ENCODE peak calls at places on chromosomes 4 and X, in five cellular contexts. One of them, this sample, is unnamed.

GRCh38 chr4:77636902-77637301 is 31.3 kb downstream of the CXCL13 start:
- ATAC-seq in K562: peak; percentile 86
- ATAC-seq in upper lobe of left lung: no peak
- ATAC-seq in HepG2: peak; percentile 68
- ATAC-seq in GM12878: no peak
- ATAC-seq in this sample: no peak

GRCh38 chr4:30952526-30953219 is 232.5 kb downstream of the PCDH7 start:
- ATAC-seq in K562: no peak
- ATAC-seq in upper lobe of left lung: no peak
- ATAC-seq in HepG2: no peak
- ATAC-seq in GM12878: no peak
- ATAC-seq in this sample: no peak

GRCh38 chrX:17375361-17375630 is 296 bp downstream of the NHS start:
- ATAC-seq in K562: no peak
- ATAC-seq in upper lobe of left lung: no peak
- ATAC-seq in HepG2: no peak
- ATAC-seq in GM12878: no peak
- ATAC-seq in this sample: peak; percentile 4

GRCh38 chr4:17884063-17884462 is 73.3 kb downstream of the NCAPG start:
- ATAC-seq in K562: no peak
- ATAC-seq in upper lobe of left lung: no peak
- ATAC-seq in HepG2: no peak
- ATAC-seq in GM12878: no peak
- ATAC-seq in this sample: no peak

GRCh38 chrX:13472975-13473665 is 96.3 kb upstream of the EGFL6 start:
- ATAC-seq in K562: peak; percentile 42
- ATAC-seq in upper lobe of left lung: no peak
- ATAC-seq in HepG2: no peak
- ATAC-seq in GM12878: peak; percentile 41
- ATAC-seq in this sample: no peak

GRCh38 chr4:124931050-124931449 is 218.5 kb upstream of the ANKRD50 start:
- ATAC-seq in K562: no peak
- ATAC-seq in upper lobe of left lung: no peak
- ATAC-seq in HepG2: no peak
- ATAC-seq in GM12878: no peak
- ATAC-seq in this sample: no peak

GRCh38 chrX:147948531-147948930 is 32.6 kb upstream of the FMR1NB start:
- ATAC-seq in K562: no peak
- ATAC-seq in upper lobe of left lung: no peak
- ATAC-seq in HepG2: no peak
- ATAC-seq in GM12878: no peak
- ATAC-seq in this sample: no peak

GRCh38 chr4:77817304-77818076 is 1.7 kb downstream of the CNOT6L start:
- ATAC-seq in K562: peak; percentile 1
- ATAC-seq in upper lobe of left lung: no peak
- ATAC-seq in HepG2: peak; percentile 80
- ATAC-seq in GM12878: no peak
- ATAC-seq in this sample: no peak

GRCh38 chr4:141002323-141002805 is 130.9 kb downstream of the RNF150 start:
- ATAC-seq in K562: no peak
- ATAC-seq in upper lobe of left lung: no peak
- ATAC-seq in HepG2: no peak
- ATAC-seq in GM12878: no peak
- ATAC-seq in this sample: peak; percentile 72

GRCh38 chr4:111283066-111283677 is 660.3 kb upstream of the PITX2 start:
- ATAC-seq in K562: no peak
- ATAC-seq in upper lobe of left lung: no peak
- ATAC-seq in HepG2: peak; percentile 38
- ATAC-seq in GM12878: peak; percentile 63
- ATAC-seq in this sample: no peak

GRCh38 chr4:8201341-8201781 is 2.3 kb downstream of the SH3TC1 start:
- ATAC-seq in K562: no peak
- ATAC-seq in upper lobe of left lung: no peak
- ATAC-seq in HepG2: no peak
- ATAC-seq in GM12878: peak; percentile 66
- ATAC-seq in this sample: no peak

GRCh38 chr4:6848717-6849305 is 60.8 kb upstream of the TBC1D14 start:
- ATAC-seq in K562: no peak
- ATAC-seq in upper lobe of left lung: no peak
- ATAC-seq in HepG2: no peak
- ATAC-seq in GM12878: no peak
- ATAC-seq in this sample: no peak

DNA sequence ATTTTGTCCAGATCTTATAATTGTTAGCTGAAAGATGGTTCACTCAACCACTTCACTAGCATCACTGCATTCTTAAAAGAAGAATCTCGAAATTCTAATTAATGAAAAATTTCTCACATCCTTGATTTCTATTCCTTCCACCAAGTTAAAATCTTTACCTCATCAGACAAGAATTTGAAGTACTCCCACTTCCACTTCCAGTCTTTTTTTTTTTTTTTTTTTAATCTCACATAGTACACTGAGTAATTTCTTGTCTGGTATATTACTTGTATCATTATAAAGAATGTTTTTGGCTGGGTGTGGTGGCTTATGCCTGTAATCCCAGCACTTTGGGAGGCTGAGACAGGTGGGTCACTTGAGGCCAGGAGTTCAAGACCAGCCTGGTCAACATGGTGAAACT is 73.2 kb downstream of the FBXW7 start:
- ATAC-seq in K562: no peak
- ATAC-seq in upper lobe of left lung: no peak
- ATAC-seq in HepG2: no peak
- ATAC-seq in GM12878: no peak
- ATAC-seq in this sample: no peak
- H3K27ac ChIP-seq in K562: no peak overlapping the region
- H3K27ac ChIP-seq in upper lobe of left lung: no peak overlapping the region
- H3K27ac ChIP-seq in HepG2: no peak overlapping the region
- H3K27ac ChIP-seq in GM12878: peak overlapping the region; percentile 41
- H3K27ac ChIP-seq in this sample: no peak overlapping the region

DNA sequence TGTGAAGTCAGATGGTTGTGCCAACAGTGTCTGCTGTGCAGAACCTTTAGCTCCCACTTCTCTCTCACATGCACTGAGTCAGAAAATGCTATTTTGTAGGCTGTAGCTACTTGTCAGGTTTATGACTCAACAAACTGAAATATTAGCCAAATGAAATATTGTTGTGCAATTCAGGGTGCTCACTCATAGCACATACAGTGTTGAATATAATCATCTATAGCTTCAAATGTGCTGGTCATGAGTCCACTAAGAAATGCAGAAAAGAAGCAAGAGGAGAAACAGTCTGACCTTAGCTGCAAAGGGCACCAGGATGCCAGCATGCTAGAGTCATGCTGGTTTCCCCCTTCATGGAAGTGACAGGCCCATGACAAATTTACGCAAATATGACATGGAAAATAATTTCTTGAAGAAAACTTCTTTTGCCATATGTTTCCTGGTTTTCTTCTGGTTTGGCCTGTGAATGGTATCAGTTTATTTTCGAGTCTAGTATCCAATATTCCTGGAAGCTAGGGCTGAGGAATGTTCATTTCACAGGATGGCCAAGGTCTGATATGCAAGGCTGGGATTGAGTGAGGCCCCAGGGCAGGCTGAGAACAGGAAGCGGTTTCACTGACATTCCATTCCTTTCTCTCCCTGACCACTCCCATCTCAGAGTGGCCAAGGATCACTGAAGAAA is 10.3 kb upstream of the CXCL2 start:
- ATAC-seq in K562: peak; percentile 86
- ATAC-seq in upper lobe of left lung: peak; percentile 85
- ATAC-seq in HepG2: no peak
- ATAC-seq in GM12878: no peak
- ATAC-seq in this sample: peak; percentile 83
- TF ChIP-seq EP300 in K562: peak; percentile 26
- TF ChIP-seq EP300 in upper lobe of left lung: no peak
- TF ChIP-seq EP300 in HepG2: no peak
- TF ChIP-seq EP300 in GM12878: no peak
- TF ChIP-seq EP300 in this sample: no peak

GRCh38 chr4:95524184-95524583 is 24.6 kb downstream of the UNC5C start:
- ATAC-seq in K562: no peak
- ATAC-seq in upper lobe of left lung: no peak
- ATAC-seq in HepG2: no peak
- ATAC-seq in GM12878: peak; percentile 10
- ATAC-seq in this sample: no peak
- TF ChIP-seq POLR2AphosphoS5 in K562: no peak
- TF ChIP-seq POLR2AphosphoS5 in upper lobe of left lung: no peak
- TF ChIP-seq POLR2AphosphoS5 in HepG2: no peak
- TF ChIP-seq POLR2AphosphoS5 in GM12878: no peak
- TF ChIP-seq POLR2AphosphoS5 in this sample: no peak

GRCh38 chr4:57163530-57164459 is 53.6 kb upstream of the IGFBP7 start:
- ATAC-seq in K562: peak; percentile 99
- ATAC-seq in upper lobe of left lung: peak; percentile 95
- ATAC-seq in HepG2: peak; percentile 99
- ATAC-seq in GM12878: peak; percentile 99
- ATAC-seq in this sample: peak; percentile 93
- H3K27ac ChIP-seq in K562: no peak overlapping the region
- H3K27ac ChIP-seq in upper lobe of left lung: peak overlapping the region; percentile 58
- H3K27ac ChIP-seq in HepG2: no peak overlapping the region
- H3K27ac ChIP-seq in GM12878: no peak overlapping the region
- H3K27ac ChIP-seq in this sample: peak overlapping the region; percentile 14

GRCh38 chrX:49760288-49760885 is 64.6 kb upstream of the PAGE1 start:
- ATAC-seq in K562: no peak
- ATAC-seq in upper lobe of left lung: no peak
- ATAC-seq in HepG2: no peak
- ATAC-seq in GM12878: no peak
- ATAC-seq in this sample: no peak
- TF ChIP-seq EP300 in K562: no peak
- TF ChIP-seq EP300 in upper lobe of left lung: no peak
- TF ChIP-seq EP300 in HepG2: no peak
- TF ChIP-seq EP300 in GM12878: no peak
- TF ChIP-seq EP300 in this sample: no peak

DNA sequence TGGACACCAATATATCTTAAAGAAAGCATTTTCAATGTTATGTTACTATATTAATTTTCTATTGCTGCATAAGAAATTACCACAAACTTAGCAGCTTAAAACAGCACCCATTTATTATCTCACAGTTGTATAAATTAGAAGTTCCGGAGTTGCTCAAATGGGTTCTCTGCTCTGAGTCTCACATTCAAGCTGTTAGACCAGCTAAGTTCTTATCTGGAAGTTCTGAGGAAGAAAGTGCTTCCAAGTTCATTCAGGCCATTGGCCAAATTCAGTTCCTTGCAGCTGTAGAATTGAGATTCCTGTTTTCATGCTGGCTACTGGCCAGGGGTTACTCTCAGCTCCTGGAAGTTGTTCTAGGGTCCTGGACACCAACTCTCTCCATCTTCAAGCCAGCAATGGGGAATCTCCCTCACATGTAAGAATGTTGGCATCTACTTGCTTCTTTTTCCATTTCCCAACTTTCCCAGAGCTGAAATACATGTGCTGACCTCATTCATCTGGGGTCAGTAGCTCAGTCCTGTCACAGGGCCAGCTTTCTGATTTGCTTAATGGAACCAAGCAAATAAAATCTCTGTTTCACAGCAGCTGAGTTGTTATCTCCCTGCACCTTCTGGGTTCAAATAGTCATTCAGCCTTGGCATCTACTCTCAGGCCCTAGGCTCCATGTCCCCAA is 99.6 kb upstream of the INTU start:
- ATAC-seq in K562: peak; percentile 85
- ATAC-seq in upper lobe of left lung: peak; percentile 46
- ATAC-seq in HepG2: no peak
- ATAC-seq in GM12878: no peak
- ATAC-seq in this sample: peak; percentile 88
- TF ChIP-seq POLR2AphosphoS5 in K562: peak; percentile 51
- TF ChIP-seq POLR2AphosphoS5 in upper lobe of left lung: peak; percentile 36
- TF ChIP-seq POLR2AphosphoS5 in HepG2: no peak
- TF ChIP-seq POLR2AphosphoS5 in GM12878: no peak
- TF ChIP-seq POLR2AphosphoS5 in this sample: peak; percentile 43

GRCh38 chr4:74433043-74433442 is 11.9 kb upstream of the AREG start:
- ATAC-seq in K562: no peak
- ATAC-seq in upper lobe of left lung: no peak
- ATAC-seq in HepG2: no peak
- ATAC-seq in GM12878: no peak
- ATAC-seq in this sample: no peak
- H3K27ac ChIP-seq in K562: no peak overlapping the region
- H3K27ac ChIP-seq in upper lobe of left lung: no peak overlapping the region
- H3K27ac ChIP-seq in HepG2: no peak overlapping the region
- H3K27ac ChIP-seq in GM12878: no peak overlapping the region
- H3K27ac ChIP-seq in this sample: no peak overlapping the region